ENCODE peak calls at places on chromosomes 11 and 22, in four cellular contexts. O, T, E and G are unnamed samples.

GRCh38 chr22:20843501-20843900 is 15.1 kb downstream of the PI4KA start:
- DNase-seq in O (no peak), E (no peak), T (no peak), G (no peak)

GRCh38 chr11:94968334-94968958 is 4.9 kb downstream of the CWC15 start:
- DNase-seq in T (no peak), E (peak; percentile 6), O (no peak), G (no peak)

GRCh38 chr11:116109228-116109627 is 605.0 kb upstream of the CADM1 start:
- DNase-seq in T (no peak), O (no peak), E (no peak), G (no peak)

GRCh38 chr11:62865641-62866040 is 15.1 kb upstream of the SLC3A2 start:
- DNase-seq in O (no peak), E (no peak), T (no peak), G (no peak)

GRCh38 chr11:69904331-69905201 is 85.3 kb upstream of the FGF3 start:
- DNase-seq in T (no peak), E (no peak), O (no peak), G (no peak)

GRCh38 chr11:123122852-123123251 is 60.9 kb upstream of the HSPA8 start:
- DNase-seq in E (no peak), O (no peak), T (no peak), G (no peak)

GRCh38 chr11:33323421-33323820 is 66.2 kb downstream of the HIPK3 start:
- DNase-seq in O (no peak), E (no peak), T (no peak), G (no peak)

GRCh38 chr11:108253176-108253575 is 30.3 kb downstream of the ATM start:
- DNase-seq in T (no peak), O (no peak), E (no peak), G (no peak)

GRCh38 chr22:40533712-40534378 is 102.7 kb downstream of the MRTFA start:
- DNase-seq in T (no peak), O (peak; percentile 50), E (peak; percentile 38), G (peak; percentile 53)